ENCODE peak calls at places on chromosomes 13 and 19, in six cellular contexts. One of them, this sample, is unnamed.

GRCh38 chr19:2759965-2760364 is 20.1 kb upstream of the SLC39A3 start:
- DNase-seq in MM.1S: no peak
- DNase-seq in fibroblast of mammary gland: no peak
- DNase-seq in astrocyte of the spinal cord: no peak
- DNase-seq in lung: peak
- DNase-seq in GM06990: no peak
- DNase-seq in this sample: no peak

GRCh38 chr13:75217949-75218348 is 264.0 kb downstream of the TBC1D4 start:
- DNase-seq in MM.1S: peak
- DNase-seq in fibroblast of mammary gland: peak
- DNase-seq in astrocyte of the spinal cord: peak
- DNase-seq in lung: no peak
- DNase-seq in GM06990: no peak
- DNase-seq in this sample: no peak

GRCh38 chr13:112067871-112068305 is 939 bp downstream of the SOX1 start:
- DNase-seq in MM.1S: no peak
- DNase-seq in fibroblast of mammary gland: peak
- DNase-seq in astrocyte of the spinal cord: no peak
- DNase-seq in lung: no peak
- DNase-seq in GM06990: no peak
- DNase-seq in this sample: peak

GRCh38 chr19:45153339-45154063 is 7.3 kb downstream of the NKPD1 start:
- DNase-seq in MM.1S: no peak
- DNase-seq in fibroblast of mammary gland: peak
- DNase-seq in astrocyte of the spinal cord: peak
- DNase-seq in lung: no peak
- DNase-seq in GM06990: no peak
- DNase-seq in this sample: peak

GRCh38 chr13:104466016-104466415 is 1399.8 kb upstream of the SLC10A2 start:
- DNase-seq in MM.1S: no peak
- DNase-seq in fibroblast of mammary gland: no peak
- DNase-seq in astrocyte of the spinal cord: no peak
- DNase-seq in lung: no peak
- DNase-seq in GM06990: no peak
- DNase-seq in this sample: no peak

GRCh38 chr19:3249408-3249807 is 24.9 kb downstream of the CELF5 start:
- DNase-seq in MM.1S: no peak
- DNase-seq in fibroblast of mammary gland: no peak
- DNase-seq in astrocyte of the spinal cord: no peak
- DNase-seq in lung: no peak
- DNase-seq in GM06990: peak
- DNase-seq in this sample: no peak

GRCh38 chr13:23923031-23923430 is 25.7 kb upstream of the C1QTNF9B start:
- DNase-seq in MM.1S: no peak
- DNase-seq in fibroblast of mammary gland: no peak
- DNase-seq in astrocyte of the spinal cord: no peak
- DNase-seq in lung: no peak
- DNase-seq in GM06990: no peak
- DNase-seq in this sample: no peak

GRCh38 chr19:12668937-12669271 is 2.3 kb downstream of the WDR83 start:
- DNase-seq in MM.1S: peak
- DNase-seq in fibroblast of mammary gland: peak
- DNase-seq in astrocyte of the spinal cord: peak
- DNase-seq in lung: peak
- DNase-seq in GM06990: no peak
- DNase-seq in this sample: no peak

GRCh38 chr19:3683866-3684816 is 16.1 kb downstream of the PIP5K1C start:
- DNase-seq in MM.1S: no peak
- DNase-seq in fibroblast of mammary gland: peak
- DNase-seq in astrocyte of the spinal cord: peak
- DNase-seq in lung: no peak
- DNase-seq in GM06990: peak
- DNase-seq in this sample: peak

GRCh38 chr13:111981446-111982165 is 85.3 kb upstream of the SOX1 start:
- DNase-seq in MM.1S: no peak
- DNase-seq in fibroblast of mammary gland: no peak
- DNase-seq in astrocyte of the spinal cord: no peak
- DNase-seq in lung: no peak
- DNase-seq in GM06990: no peak
- DNase-seq in this sample: no peak

GRCh38 chr13:76936736-76937135 is 11.6 kb upstream of the ACOD1 start:
- DNase-seq in MM.1S: no peak
- DNase-seq in fibroblast of mammary gland: peak
- DNase-seq in astrocyte of the spinal cord: no peak
- DNase-seq in lung: no peak
- DNase-seq in GM06990: no peak
- DNase-seq in this sample: no peak

GRCh38 chr13:76937416-76937815 is 10.9 kb upstream of the ACOD1 start:
- DNase-seq in MM.1S: no peak
- DNase-seq in fibroblast of mammary gland: peak
- DNase-seq in astrocyte of the spinal cord: peak
- DNase-seq in lung: no peak
- DNase-seq in GM06990: no peak
- DNase-seq in this sample: no peak

GRCh38 chr13:76942363-76942762 is 5.9 kb upstream of the ACOD1 start:
- DNase-seq in MM.1S: no peak
- DNase-seq in fibroblast of mammary gland: no peak
- DNase-seq in astrocyte of the spinal cord: no peak
- DNase-seq in lung: no peak
- DNase-seq in GM06990: no peak
- DNase-seq in this sample: no peak

GRCh38 chr13:76943646-76944045 is 4.7 kb upstream of the ACOD1 start:
- DNase-seq in MM.1S: no peak
- DNase-seq in fibroblast of mammary gland: no peak
- DNase-seq in astrocyte of the spinal cord: no peak
- DNase-seq in lung: no peak
- DNase-seq in GM06990: no peak
- DNase-seq in this sample: no peak

DNA sequence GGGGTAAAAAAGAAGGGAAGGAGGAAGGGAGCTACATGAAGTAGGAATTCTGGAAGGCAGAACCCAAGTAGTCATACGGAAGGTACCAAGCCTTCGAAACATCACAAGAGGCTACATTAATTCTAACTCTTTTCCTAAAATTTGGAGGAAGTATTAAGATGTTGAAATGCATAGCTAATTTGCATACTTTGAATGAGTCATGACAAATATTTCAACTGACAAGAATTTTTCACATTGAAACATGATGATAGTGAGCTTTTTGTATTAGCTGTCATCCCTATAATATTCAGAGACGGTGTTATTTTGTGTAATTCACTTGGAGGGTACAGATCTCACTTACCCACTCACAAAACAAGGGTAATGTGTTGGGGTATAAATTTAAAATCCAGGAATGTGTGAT is 9.1 kb upstream of the ACOD1 start:
- DNase-seq in MM.1S: no peak
- DNase-seq in fibroblast of mammary gland: peak
- DNase-seq in astrocyte of the spinal cord: no peak
- DNase-seq in lung: no peak
- DNase-seq in GM06990: no peak
- DNase-seq in this sample: no peak
- TF ChIP-seq CTCF in MM.1S: no peak
- TF ChIP-seq CTCF in fibroblast of mammary gland: no peak
- TF ChIP-seq CTCF in astrocyte of the spinal cord: no peak
- TF ChIP-seq CTCF in lung: no peak
- TF ChIP-seq CTCF in GM06990: no peak
- TF ChIP-seq CTCF in this sample: no peak

GRCh38 chr13:30567072-30567471 is 50.6 kb upstream of the USPL1 start:
- DNase-seq in MM.1S: peak
- DNase-seq in fibroblast of mammary gland: no peak
- DNase-seq in astrocyte of the spinal cord: no peak
- DNase-seq in lung: no peak
- DNase-seq in GM06990: no peak
- DNase-seq in this sample: no peak

GRCh38 chr13:30576528-30576927 is 41.2 kb upstream of the USPL1 start:
- DNase-seq in MM.1S: no peak
- DNase-seq in fibroblast of mammary gland: peak
- DNase-seq in astrocyte of the spinal cord: peak
- DNase-seq in lung: no peak
- DNase-seq in GM06990: no peak
- DNase-seq in this sample: no peak

GRCh38 chr13:30577381-30577780 is 40.3 kb upstream of the USPL1 start:
- DNase-seq in MM.1S: peak
- DNase-seq in fibroblast of mammary gland: peak
- DNase-seq in astrocyte of the spinal cord: peak
- DNase-seq in lung: no peak
- DNase-seq in GM06990: peak
- DNase-seq in this sample: peak

GRCh38 chr13:30569901-30570576 is 47.7 kb upstream of the USPL1 start:
- DNase-seq in MM.1S: no peak
- DNase-seq in fibroblast of mammary gland: peak
- DNase-seq in astrocyte of the spinal cord: peak
- DNase-seq in lung: no peak
- DNase-seq in GM06990: no peak
- DNase-seq in this sample: no peak

DNA sequence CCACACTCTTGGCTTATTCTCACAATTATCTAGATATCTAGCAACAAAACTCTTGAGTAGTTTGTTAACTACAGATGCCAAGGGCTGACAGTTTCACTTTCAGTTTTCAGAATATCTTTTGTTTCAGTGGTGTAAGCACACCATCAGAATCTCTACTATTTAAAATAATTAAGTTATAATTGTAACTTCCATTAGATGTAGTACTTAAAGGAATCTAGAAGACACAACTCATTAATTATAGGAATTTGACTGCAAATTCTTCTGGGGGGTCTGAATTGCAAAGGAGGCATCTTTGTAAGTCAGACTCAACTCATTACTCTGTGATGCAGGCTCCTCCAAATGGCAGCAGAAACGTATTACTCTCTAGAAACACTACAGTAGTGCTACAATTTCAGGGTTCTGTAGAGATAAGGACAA is 44.9 kb upstream of the USPL1 start:
- DNase-seq in MM.1S: peak
- DNase-seq in fibroblast of mammary gland: peak
- DNase-seq in astrocyte of the spinal cord: peak
- DNase-seq in lung: no peak
- DNase-seq in GM06990: no peak
- DNase-seq in this sample: peak
- TF ChIP-seq CTCF in MM.1S: peak
- TF ChIP-seq CTCF in fibroblast of mammary gland: peak
- TF ChIP-seq CTCF in astrocyte of the spinal cord: peak
- TF ChIP-seq CTCF in lung: no peak
- TF ChIP-seq CTCF in GM06990: peak
- TF ChIP-seq CTCF in this sample: no peak

GRCh38 chr13:107124129-107124718 is 556.3 kb upstream of the ARGLU1 start:
- DNase-seq in MM.1S: peak
- DNase-seq in fibroblast of mammary gland: peak
- DNase-seq in astrocyte of the spinal cord: peak
- DNase-seq in lung: no peak
- DNase-seq in GM06990: no peak
- DNase-seq in this sample: no peak
- TF ChIP-seq CTCF in MM.1S: peak
- TF ChIP-seq CTCF in fibroblast of mammary gland: peak
- TF ChIP-seq CTCF in astrocyte of the spinal cord: peak
- TF ChIP-seq CTCF in lung: no peak
- TF ChIP-seq CTCF in GM06990: peak
- TF ChIP-seq CTCF in this sample: no peak

DNA sequence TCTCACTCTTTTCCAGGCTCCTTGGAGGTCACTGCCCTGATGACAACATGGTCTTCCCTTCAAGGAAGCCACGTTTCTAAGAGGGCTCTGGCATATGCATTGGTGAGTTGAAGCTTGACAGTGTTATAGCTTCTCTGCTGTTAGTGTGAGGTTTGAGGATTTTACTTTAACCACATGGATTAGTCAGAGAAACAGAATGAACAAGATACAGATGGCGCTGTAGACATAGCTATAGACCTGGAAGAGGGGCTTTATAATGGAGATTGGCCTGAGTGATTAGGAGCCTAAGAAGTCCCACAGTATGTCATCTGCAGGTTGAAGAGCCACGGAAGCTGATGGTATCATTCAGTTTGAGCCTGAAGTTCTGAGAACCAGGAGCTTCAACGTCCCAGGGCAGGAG is 18.4 kb upstream of the URI1 start:
- DNase-seq in MM.1S: no peak
- DNase-seq in fibroblast of mammary gland: no peak
- DNase-seq in astrocyte of the spinal cord: no peak
- DNase-seq in lung: no peak
- DNase-seq in GM06990: no peak
- DNase-seq in this sample: no peak
- TF ChIP-seq CTCF in MM.1S: no peak
- TF ChIP-seq CTCF in fibroblast of mammary gland: no peak
- TF ChIP-seq CTCF in astrocyte of the spinal cord: no peak
- TF ChIP-seq CTCF in lung: no peak
- TF ChIP-seq CTCF in GM06990: peak
- TF ChIP-seq CTCF in this sample: no peak

DNA sequence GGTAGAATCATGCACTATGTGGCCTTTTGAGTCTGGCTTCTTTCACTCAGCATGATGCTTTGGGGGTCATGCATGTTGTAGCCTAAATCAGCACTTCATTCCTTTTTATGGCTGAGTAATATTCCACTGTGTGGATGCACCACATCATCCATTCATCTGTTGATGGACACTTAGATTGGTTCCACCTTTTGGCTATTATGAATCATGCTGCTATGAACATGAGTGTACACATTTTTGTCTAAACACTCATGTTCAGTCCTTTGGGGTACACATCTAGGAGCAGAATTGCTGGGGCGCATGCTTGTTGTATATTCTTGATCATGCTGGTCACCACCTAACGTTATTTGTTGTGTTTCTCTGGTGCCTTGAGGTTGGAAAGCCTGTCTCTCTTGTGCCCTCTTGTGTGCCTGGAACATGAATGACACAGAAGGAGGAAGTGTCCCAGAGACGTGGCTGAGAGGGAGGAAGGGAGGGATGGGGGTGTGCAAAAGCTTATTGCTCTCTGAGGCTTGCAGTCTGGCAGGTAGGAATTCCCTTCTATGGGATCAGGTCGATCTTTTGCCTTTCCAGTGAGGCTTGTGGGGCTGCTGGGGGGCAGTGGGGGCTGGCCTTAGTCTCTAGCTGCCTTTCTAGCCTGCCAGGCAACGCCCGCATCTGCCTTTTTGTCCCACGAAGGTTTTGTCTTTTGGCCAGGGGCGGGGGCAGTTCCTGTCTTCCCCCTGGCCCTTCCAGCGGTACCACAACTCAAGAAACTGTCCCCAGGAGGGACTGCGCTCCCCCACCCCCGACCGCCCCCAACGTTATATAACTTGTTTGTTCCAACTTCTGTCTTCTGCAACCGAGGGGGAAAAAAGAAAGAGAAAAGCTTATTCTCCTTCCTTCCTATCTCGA is 7.6 kb downstream of the KLHL26 start:
- DNase-seq in MM.1S: no peak
- DNase-seq in fibroblast of mammary gland: peak
- DNase-seq in astrocyte of the spinal cord: no peak
- DNase-seq in lung: no peak
- DNase-seq in GM06990: no peak
- DNase-seq in this sample: no peak
- TF ChIP-seq CTCF in MM.1S: no peak
- TF ChIP-seq CTCF in fibroblast of mammary gland: no peak
- TF ChIP-seq CTCF in astrocyte of the spinal cord: no peak
- TF ChIP-seq CTCF in lung: no peak
- TF ChIP-seq CTCF in GM06990: peak
- TF ChIP-seq CTCF in this sample: peak